ENCODE peak calls at places on chromosomes 7 and 10, in ten cellular contexts. G is neural progenitor cell, L is AG10803, H is HFF-Myc, N is fibroblast of the aortic adventitia, P is ovary, X is kidney, U is astrocyte of the spinal cord, R is AG04450, V is fibroblast of pulmonary artery. W is an unnamed sample.

GRCh38 chr10:4765428-4765827 is 60.6 kb upstream of the AKR1E2 start:
- DNase-seq in G (no peak), L (peak; percentile 37), H (no peak), N (no peak), P (no peak), X (no peak), U (peak; percentile 67), R (no peak), V (no peak), W (peak; percentile 72)

GRCh38 chr10:71269301-71270288 is 49.5 kb upstream of the SLC29A3 start:
- DNase-seq in G (peak; percentile 68), L (peak; percentile 41), H (no peak), N (peak; percentile 73), P (no peak), X (no peak), U (no peak), R (no peak), V (peak; percentile 72), W (peak; percentile 48)

GRCh38 chr10:7410306-7410799 is 481 bp downstream of the SFMBT2 start:
- DNase-seq in G (peak; percentile 67), L (no peak), H (no peak), N (no peak), P (peak; percentile 39), X (peak; percentile 76), U (no peak), R (no peak), V (peak; percentile 17), W (peak; percentile 21)

GRCh38 chr10:24928163-24928562 is 24.2 kb downstream of the PRTFDC1 start:
- DNase-seq in G (no peak), L (no peak), H (no peak), N (no peak), P (no peak), X (no peak), U (no peak), R (no peak), V (no peak), W (no peak)

GRCh38 chr10:121340176-121340850 is 257.9 kb downstream of the FGFR2 start:
- DNase-seq in G (peak; percentile 96), L (no peak), H (no peak), N (no peak), P (no peak), X (no peak), U (no peak), R (no peak), V (no peak), W (no peak)

GRCh38 chr7:127793582-127793981 is 141.6 kb downstream of the SND1 start:
- DNase-seq in G (no peak), L (no peak), H (no peak), N (no peak), P (no peak), X (no peak), U (no peak), R (no peak), V (no peak), W (no peak)

GRCh38 chr7:133502498-133502897 is 249.6 kb downstream of the EXOC4 start:
- DNase-seq in G (no peak), L (no peak), H (no peak), N (no peak), P (no peak), X (no peak), U (no peak), R (no peak), V (no peak), W (no peak)

GRCh38 chr7:104980969-104981670 is 32.9 kb upstream of the KMT2E start:
- DNase-seq in G (peak; percentile 77), L (peak; percentile 51), H (no peak), N (peak; percentile 74), P (no peak), X (no peak), U (peak; percentile 69), R (no peak), V (peak; percentile 74), W (peak; percentile 65)

GRCh38 chr10:13422800-13423199 is 74.7 kb upstream of the SEPHS1 start:
- DNase-seq in G (no peak), L (no peak), H (no peak), N (no peak), P (no peak), X (no peak), U (no peak), R (no peak), V (no peak), W (no peak)

GRCh38 chr7:47379629-47380324 is 202.1 kb downstream of the TNS3 start:
- DNase-seq in G (peak; percentile 47), L (peak; percentile 54), H (peak; percentile 24), N (peak; percentile 82), P (peak; percentile 76), X (peak; percentile 90), U (peak; percentile 69), R (peak; percentile 36), V (peak; percentile 68), W (peak; percentile 66)

GRCh38 chr10:129102906-129103693 is 363.9 kb upstream of the MGMT start:
- DNase-seq in G (no peak), L (no peak), H (no peak), N (peak; percentile 86), P (no peak), X (no peak), U (no peak), R (no peak), V (peak; percentile 51), W (no peak)

GRCh38 chr10:11472158-11472753 is 139.2 kb downstream of the USP6NL start:
- DNase-seq in G (peak; percentile 79), L (peak; percentile 43), H (peak; percentile 12), N (peak; percentile 59), P (peak; percentile 69), X (peak; percentile 73), U (peak; percentile 53), R (peak; percentile 6), V (peak; percentile 65), W (peak; percentile 56)

GRCh38 chr10:7397049-7397448 is 13.8 kb downstream of the SFMBT2 start:
- DNase-seq in G (no peak), L (no peak), H (no peak), N (no peak), P (no peak), X (no peak), U (peak; percentile 32), R (no peak), V (no peak), W (peak; percentile 20)

GRCh38 chr7:43600046-43600445 is 17.1 kb downstream of the STK17A start:
- DNase-seq in G (no peak), L (no peak), H (no peak), N (no peak), P (no peak), X (no peak), U (no peak), R (no peak), V (no peak), W (no peak)

GRCh38 chr7:115707684-115708341 is 322.8 kb downstream of the TFEC start:
- DNase-seq in G (no peak), L (no peak), H (no peak), N (no peak), P (no peak), X (no peak), U (no peak), R (no peak), V (no peak), W (no peak)

DNA sequence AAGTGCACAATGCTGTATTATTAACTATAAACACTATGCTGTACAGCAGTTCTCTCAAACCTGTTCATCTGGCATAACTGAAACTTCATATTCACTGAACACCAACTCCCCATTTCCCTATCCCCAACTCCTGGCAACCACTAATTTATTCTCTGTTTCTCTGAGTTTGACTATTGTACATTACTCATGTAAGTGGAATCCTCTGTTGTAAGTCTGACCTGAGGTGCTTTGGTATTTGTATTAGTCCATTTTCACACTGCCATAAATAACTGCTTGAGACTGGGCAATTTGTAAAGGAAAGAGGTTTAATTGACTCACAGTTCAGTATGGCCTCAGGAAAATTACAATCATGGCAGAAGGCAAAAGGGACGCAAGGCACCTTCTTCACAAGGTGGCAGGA is 266.3 kb downstream of the PPP1R3A start:
- DNase-seq in G (no peak), L (no peak), H (no peak), N (no peak), P (no peak), X (no peak), U (peak; percentile 38), R (no peak), V (peak; percentile 10), W (peak; percentile 13)
- TF ChIP-seq CTCF in G (no peak), L (no peak), H (no peak), N (no peak), P (no peak), X (no peak), U (no peak), R (no peak), V (no peak), W (no peak)

DNA sequence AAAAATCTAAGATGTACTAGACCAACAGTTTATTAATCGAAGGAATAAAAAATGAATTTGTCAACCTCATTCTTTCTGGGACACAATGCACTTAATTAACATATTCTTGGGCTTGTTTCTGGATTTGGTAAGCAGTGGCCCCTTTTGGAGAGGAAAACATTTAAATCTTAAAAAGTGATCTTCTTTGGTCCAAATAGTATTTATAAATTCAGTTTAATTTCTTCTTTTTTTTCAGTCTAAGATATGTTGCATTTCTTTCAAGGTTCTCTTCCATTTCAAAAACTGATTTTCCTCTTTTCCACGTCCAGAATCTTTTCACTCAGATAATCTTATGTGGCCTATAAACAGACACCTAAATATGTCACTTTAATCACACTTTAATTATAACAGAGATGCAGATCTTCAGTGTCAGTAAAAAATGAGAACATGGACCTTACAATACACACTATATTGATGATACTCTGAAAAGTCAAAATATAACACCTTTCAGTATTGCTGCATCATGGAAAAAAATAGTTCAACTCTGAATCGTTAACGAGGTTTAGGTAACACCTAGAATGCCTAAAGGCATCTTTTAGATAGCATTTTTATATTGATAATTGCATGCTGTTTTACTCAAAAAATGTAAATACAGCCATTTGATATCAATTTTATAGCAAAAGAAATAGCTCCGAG is 3.9 kb upstream of the SKIDA1 start:
- DNase-seq in G (no peak), L (no peak), H (no peak), N (no peak), P (no peak), X (no peak), U (no peak), R (no peak), V (no peak), W (no peak)
- H3K4me3 ChIP-seq in G (peak overlapping the region; percentile 97), L (no peak overlapping the region), H (no peak overlapping the region), N (no peak overlapping the region), P (no peak overlapping the region), X (no peak overlapping the region), U (no peak overlapping the region), R (no peak overlapping the region), V (no peak overlapping the region), W (no peak overlapping the region)

GRCh38 chr10:64376169-64376568 is 855.0 kb downstream of the REEP3 start:
- DNase-seq in G (peak; percentile 26), L (no peak), H (no peak), N (no peak), P (no peak), X (no peak), U (no peak), R (no peak), V (no peak), W (no peak)
- TF ChIP-seq CTCF in G (peak; percentile 44), L (no peak), H (no peak), N (no peak), P (no peak), X (no peak), U (no peak), R (no peak), V (no peak), W (no peak)

DNA sequence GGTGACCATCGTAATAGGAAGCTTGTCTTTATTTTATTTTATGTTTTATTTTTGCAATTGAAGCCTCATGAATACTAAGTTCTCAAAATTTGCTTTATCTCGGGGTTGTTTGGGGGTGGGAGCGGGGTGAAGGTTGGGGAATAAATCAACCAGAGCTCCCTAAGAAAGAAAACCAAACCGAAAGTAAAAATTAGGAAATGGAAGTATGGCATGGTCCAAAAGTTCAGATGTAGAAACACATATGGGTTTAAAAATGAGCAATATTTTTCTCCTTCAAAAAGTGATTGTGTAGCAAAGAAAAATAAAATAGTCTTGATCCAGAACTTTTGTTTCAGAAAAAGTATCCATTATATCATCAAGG is 177.4 kb upstream of the PLXDC2 start:
- DNase-seq in G (no peak), L (no peak), H (no peak), N (no peak), P (no peak), X (peak; percentile 66), U (no peak), R (no peak), V (no peak), W (no peak)
- H3K4me3 ChIP-seq in G (no peak overlapping the region), L (peak overlapping the region; percentile 30), H (no peak overlapping the region), N (peak overlapping the region; percentile 29), P (peak overlapping the region; percentile 35), X (peak overlapping the region; percentile 27), U (no peak overlapping the region), R (peak overlapping the region; percentile 46), V (peak overlapping the region; percentile 36), W (peak overlapping the region; percentile 51)

W was measured in fibroblast of villous mesenchyme.